ENCODE peak calls at places on chromosome 4, in eight cellular contexts. T is substantia nigra; I is T-cell; E is stimulated activated CD4-positive, alpha-beta T cell treated with anti-CD3 and anti-CD28 coated beads, Interleukin-4, amount 100 ng/mL, for 24 hours; W is iris pigment epithelial cell; F is GM10248; X is RPMI7951; K is activated CD4-positive, alpha-beta T cell treated with anti-CD3 and anti-CD28 coated beads for 4 hours. J is an unnamed sample.

GRCh38 chr4:139665079-139665689 is 435 bp upstream of the MGST2 start:
- DNase-seq in T (no peak), I (no peak), E (no peak), W (no peak), F (no peak), X (no peak), K (no peak), J (no peak)

GRCh38 chr4:135050086-135050717 is 848.6 kb upstream of the PABPC4L start:
- DNase-seq in T (no peak), I (no peak), E (no peak), W (peak), F (no peak), X (no peak), K (no peak), J (no peak)

GRCh38 chr4:186829740-186830449 is 106.2 kb upstream of the FAT1 start:
- DNase-seq in T (no peak), I (no peak), E (no peak), W (peak), F (no peak), X (peak), K (no peak), J (no peak)

GRCh38 chr4:33149658-33150057 is 2429.5 kb downstream of the PCDH7 start:
- DNase-seq in T (no peak), I (no peak), E (no peak), W (no peak), F (no peak), X (no peak), K (no peak), J (no peak)

GRCh38 chr4:168367065-168367464 is 48.5 kb upstream of the DDX60 start:
- DNase-seq in T (no peak), I (no peak), E (no peak), W (no peak), F (no peak), X (no peak), K (no peak), J (no peak)

GRCh38 chr4:182447938-182448280 is 204.7 kb downstream of the TENM3 start:
- DNase-seq in T (no peak), I (no peak), E (no peak), W (peak), F (no peak), X (no peak), K (no peak), J (no peak)

GRCh38 chr4:159698336-159698735 is 595.5 kb downstream of the RAPGEF2 start:
- DNase-seq in T (no peak), I (no peak), E (no peak), W (peak), F (no peak), X (no peak), K (no peak), J (no peak)

GRCh38 chr4:3607690-3608514 is 75.7 kb upstream of the LRPAP1 start:
- DNase-seq in T (no peak), I (no peak), E (no peak), W (no peak), F (no peak), X (no peak), K (no peak), J (no peak)

GRCh38 chr4:74110670-74111069 is 11.7 kb upstream of the CXCL2 start:
- DNase-seq in T (no peak), I (no peak), E (no peak), W (no peak), F (no peak), X (no peak), K (no peak), J (no peak)

GRCh38 chr4:183589710-183590109 is 69.3 kb downstream of the RWDD4 start:
- DNase-seq in T (no peak), I (no peak), E (no peak), W (no peak), F (no peak), X (peak), K (no peak), J (no peak)

GRCh38 chr4:178599521-178599920 is 1157.3 kb upstream of the AGA start:
- DNase-seq in T (no peak), I (no peak), E (no peak), W (no peak), F (no peak), X (no peak), K (no peak), J (no peak)

GRCh38 chr4:27702710-27703431 is 842.2 kb downstream of the STIM2 start:
- DNase-seq in T (no peak), I (no peak), E (no peak), W (peak), F (no peak), X (no peak), K (no peak), J (no peak)

GRCh38 chr4:157045507-157046127 is 30.3 kb upstream of the GLRB start:
- DNase-seq in T (no peak), I (no peak), E (no peak), W (peak), F (peak), X (peak), K (no peak), J (no peak)

GRCh38 chr4:21728231-21728758 is 220.3 kb downstream of the KCNIP4 start:
- DNase-seq in T (no peak), I (no peak), E (no peak), W (no peak), F (no peak), X (no peak), K (no peak), J (no peak)

GRCh38 chr4:105283501-105283900 is 136.8 kb downstream of the TET2 start:
- DNase-seq in T (no peak), I (no peak), E (no peak), W (peak), F (no peak), X (no peak), K (no peak), J (no peak)

GRCh38 chr4:171813195-171813955 is at the start of gene GALNTL6:
- DNase-seq in T (no peak), I (no peak), E (no peak), W (peak), F (peak), X (no peak), K (no peak), J (no peak)

J was measured in DMS79.